ENCODE peak calls at places on chromosomes 4 and X, in four cellular contexts. G is amniotic stem cell, C is fibroblast of lung, E is cardiac fibroblast. B is an unnamed sample.
A peak's percentile ranks its signal among the peaks of the same experiment; 100 is the strongest.

GRCh38 chrX:130826249-130826648 is 76.8 kb downstream of the ENOX2 start:
- DNase-seq in G (no peak), C (no peak), E (no peak), B (no peak)

GRCh38 chr4:77959566-77960338 is 97.1 kb downstream of the MRPL1 start:
- DNase-seq in G (peak; percentile 61), C (peak; percentile 39), E (peak; percentile 76), B (peak; percentile 67)

GRCh38 chrX:71154641-71155040 is 10.0 kb downstream of the NLGN3 start:
- DNase-seq in G (no peak), C (no peak), E (no peak), B (no peak)

GRCh38 chrX:107207089-107207488 is 678 bp downstream of the DNAAF6 start:
- DNase-seq in G (no peak), C (no peak), E (no peak), B (no peak)

GRCh38 chr4:158610790-158611189 is 60.9 kb downstream of the C4orf46 start:
- DNase-seq in G (no peak), C (peak; percentile 14), E (peak; percentile 36), B (no peak)

GRCh38 chr4:93710101-93710846 is 118.3 kb upstream of the ATOH1 start:
- DNase-seq in G (no peak), C (no peak), E (no peak), B (no peak)

GRCh38 chrX:69126642-69127041 is 38.6 kb downstream of the PJA1 start:
- DNase-seq in G (no peak), C (no peak), E (no peak), B (peak; percentile 38)

GRCh38 chr4:165378398-165378762 is 428 bp upstream of the CPE start:
- DNase-seq in G (no peak), C (no peak), E (no peak), B (no peak)

GRCh38 chrX:143500751-143501150 is 16.5 kb downstream of the SPANXN3 start:
- DNase-seq in G (no peak), C (no peak), E (no peak), B (peak; percentile 59)

GRCh38 chr4:7381221-7381889 is 53.4 kb downstream of the PSAPL1 start:
- DNase-seq in G (no peak), C (peak; percentile 10), E (no peak), B (no peak)

GRCh38 chr4:147735413-147736301 is 3.8 kb downstream of the ARHGAP10 start:
- DNase-seq in G (no peak), C (peak; percentile 40), E (no peak), B (no peak)

GRCh38 chr4:54930226-54930625 is 195.2 kb downstream of the KDR start:
- DNase-seq in G (no peak), C (peak; percentile 87), E (peak; percentile 96), B (peak; percentile 85)

GRCh38 chr4:11313157-11313943 is 115.3 kb downstream of the HS3ST1 start:
- DNase-seq in G (no peak), C (peak; percentile 50), E (no peak), B (no peak)

GRCh38 chr4:78308517-78308916 is 243.1 kb upstream of the ANXA3 start:
- DNase-seq in G (no peak), C (no peak), E (no peak), B (no peak)

GRCh38 chrX:107935664-107936433 is 46.3 kb downstream of the TEX13B start:
- DNase-seq in G (no peak), C (peak; percentile 12), E (peak; percentile 24), B (no peak)

GRCh38 chr4:7736436-7737267 is 203.0 kb downstream of the AFAP1 start:
- DNase-seq in G (no peak), C (peak; percentile 55), E (peak; percentile 53), B (peak; percentile 36)

GRCh38 chr4:189021831-189022230 is 882.6 kb downstream of the TRIML1 start:
- DNase-seq in G (no peak), C (peak; percentile 25), E (peak; percentile 59), B (peak; percentile 33)

GRCh38 chrX:48179691-48180090 is 16.9 kb downstream of the SSX5 start:
- DNase-seq in G (no peak), C (no peak), E (no peak), B (no peak)

GRCh38 chr4:115851918-115852766 is 738.7 kb upstream of the NDST4 start:
- DNase-seq in G (no peak), C (peak; percentile 17), E (peak; percentile 16), B (peak; percentile 15)

GRCh38 chr4:78069309-78069708 is 12.2 kb downstream of the FRAS1 start:
- DNase-seq in G (no peak), C (no peak), E (no peak), B (peak; percentile 51)

GRCh38 chr4:109801895-109802319 is at the start of gene CFI:
- DNase-seq in G (no peak), C (peak; percentile 90), E (peak; percentile 55), B (peak; percentile 36)

GRCh38 chr4:104726002-104726401 is 231.3 kb upstream of the CXXC4 start:
- DNase-seq in G (no peak), C (no peak), E (no peak), B (no peak)

GRCh38 chrX:84907324-84907946 is 96.2 kb upstream of the APOOL start:
- DNase-seq in G (peak; percentile 0), C (peak; percentile 0), E (peak; percentile 41), B (peak; percentile 22)

GRCh38 chrX:23884427-23885024 is 23.2 kb downstream of the APOO start:
- DNase-seq in G (no peak), C (peak; percentile 41), E (peak; percentile 80), B (peak; percentile 23)

GRCh38 chr4:6198278-6198677 is 2.1 kb downstream of the JAKMIP1 start:
- DNase-seq in G (no peak), C (no peak), E (no peak), B (no peak)

GRCh38 chr4:164616961-164617360 is 137.0 kb upstream of the SMIM31 start:
- DNase-seq in G (no peak), C (no peak), E (no peak), B (no peak)

GRCh38 chr4:107736924-107737448 is 17.0 kb upstream of the PAPSS1 start:
- DNase-seq in G (no peak), C (peak; percentile 47), E (peak; percentile 65), B (peak; percentile 52)

GRCh38 chrX:41407816-41408215 is 39.3 kb upstream of the NYX start:
- DNase-seq in G (no peak), C (no peak), E (no peak), B (no peak)

GRCh38 chr4:88448905-88449689 is 7.8 kb upstream of the HERC5 start:
- DNase-seq in G (no peak), C (peak; percentile 3), E (no peak), B (no peak)

GRCh38 chrX:132648870-132649269 is 160.0 kb upstream of the MBNL3 start:
- DNase-seq in G (peak; percentile 15), C (peak; percentile 22), E (peak; percentile 22), B (no peak)

GRCh38 chrX:53926030-53926429 is 118.2 kb downstream of the PHF8 start:
- DNase-seq in G (no peak), C (no peak), E (no peak), B (no peak)

GRCh38 chr4:184688447-184688846 is 38.9 kb downstream of the PRIMPOL start:
- DNase-seq in G (peak; percentile 92), C (peak; percentile 94), E (peak; percentile 94), B (peak; percentile 30)

GRCh38 chr4:77899607-77900006 is 37.0 kb downstream of the MRPL1 start:
- DNase-seq in G (no peak), C (no peak), E (no peak), B (no peak)

GRCh38 chrX:103398321-103398937 is 22.1 kb downstream of the BEX3 start:
- DNase-seq in G (no peak), C (peak; percentile 76), E (peak; percentile 91), B (peak; percentile 51)

GRCh38 chrX:105882581-105883275 is 60.4 kb downstream of the NRK start:
- DNase-seq in G (no peak), C (peak; percentile 28), E (no peak), B (peak; percentile 13)

B was measured in myocyte.